ENCODE peak calls at places on chromosomes 2 and 18, in four cellular contexts. H is adrenal gland, O is prostate gland, U is gastrocnemius medialis. L is an unnamed sample.

GRCh38 chr2:102514061-102514785 is 41.2 kb downstream of the SLC9A4 start:
- DNase-seq in H (no peak), O (no peak), U (peak), L (peak)

GRCh38 chr2:202038471-202039277 is 5.0 kb downstream of the FZD7 start:
- DNase-seq in H (no peak), O (peak), U (peak), L (no peak)

GRCh38 chr2:114113527-114113926 is 223.6 kb downstream of the ACTR3 start:
- DNase-seq in H (no peak), O (no peak), U (no peak), L (no peak)

GRCh38 chr2:79016315-79016714 is 9.2 kb upstream of the REG3G start:
- DNase-seq in H (no peak), O (no peak), U (no peak), L (no peak)

GRCh38 chr2:36731941-36732700 is 35.6 kb downstream of the VIT start:
- DNase-seq in H (no peak), O (no peak), U (no peak), L (no peak)

GRCh38 chr18:48771641-48772380 is 179.0 kb downstream of the SMAD7 start:
- DNase-seq in H (peak), O (peak), U (peak), L (no peak)

GRCh38 chr18:37297106-37297505 is 268.5 kb downstream of the CELF4 start:
- DNase-seq in H (no peak), O (no peak), U (no peak), L (no peak)

GRCh38 chr2:23286765-23287155 is 98.2 kb upstream of the KLHL29 start:
- DNase-seq in H (peak), O (no peak), U (peak), L (peak)

GRCh38 chr2:217445726-217446125 is 557.1 kb downstream of the TNS1 start:
- DNase-seq in H (no peak), O (no peak), U (no peak), L (no peak)

GRCh38 chr2:65737452-65738011 is 305.1 kb upstream of the SPRED2 start:
- DNase-seq in H (no peak), O (no peak), U (no peak), L (no peak)
- TF ChIP-seq POLR2A in H (no peak), O (no peak), U (no peak), L (no peak)

DNA sequence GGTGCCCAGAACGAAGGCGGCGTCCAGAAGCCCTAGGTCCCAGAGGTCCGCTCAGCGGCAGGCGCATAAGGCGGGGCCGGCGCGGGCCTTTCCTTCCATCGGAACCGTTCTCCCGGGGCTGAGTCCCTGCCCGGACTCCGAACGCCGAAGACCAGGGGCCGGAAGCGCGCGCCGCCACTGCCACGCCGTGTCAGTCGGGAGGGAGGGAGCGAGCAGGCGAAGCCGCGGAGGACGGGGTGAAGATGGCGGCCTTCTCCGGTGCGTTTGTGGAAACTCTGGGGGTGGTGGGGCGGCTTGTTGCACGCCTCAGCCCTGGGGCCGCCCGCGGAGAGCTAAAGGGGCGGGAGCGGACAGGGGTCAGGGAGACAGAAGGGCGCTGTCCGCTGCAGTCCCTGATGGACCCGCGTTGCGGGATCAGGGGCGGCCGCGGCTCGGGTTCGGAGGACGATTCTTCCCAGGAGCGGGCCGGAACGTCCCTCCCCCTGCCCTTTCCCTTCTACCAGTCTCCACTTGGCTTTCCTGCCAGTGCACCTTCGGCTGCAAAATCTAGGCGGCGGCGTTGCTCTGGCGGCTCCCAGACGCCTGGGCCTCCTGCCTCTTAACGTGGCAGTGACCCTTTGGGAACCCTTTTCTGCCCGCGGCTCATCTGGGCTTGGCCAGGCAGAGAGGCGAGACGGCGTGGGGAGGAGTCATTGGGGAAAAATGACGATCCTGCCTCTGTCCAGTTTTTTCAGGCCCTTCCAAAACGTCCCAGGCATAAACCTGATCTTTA is at the start of gene DDX1:
- DNase-seq in H (peak), O (peak), U (peak), L (peak)
- TF ChIP-seq POLR2A in H (peak), O (peak), U (peak), L (no peak)

DNA sequence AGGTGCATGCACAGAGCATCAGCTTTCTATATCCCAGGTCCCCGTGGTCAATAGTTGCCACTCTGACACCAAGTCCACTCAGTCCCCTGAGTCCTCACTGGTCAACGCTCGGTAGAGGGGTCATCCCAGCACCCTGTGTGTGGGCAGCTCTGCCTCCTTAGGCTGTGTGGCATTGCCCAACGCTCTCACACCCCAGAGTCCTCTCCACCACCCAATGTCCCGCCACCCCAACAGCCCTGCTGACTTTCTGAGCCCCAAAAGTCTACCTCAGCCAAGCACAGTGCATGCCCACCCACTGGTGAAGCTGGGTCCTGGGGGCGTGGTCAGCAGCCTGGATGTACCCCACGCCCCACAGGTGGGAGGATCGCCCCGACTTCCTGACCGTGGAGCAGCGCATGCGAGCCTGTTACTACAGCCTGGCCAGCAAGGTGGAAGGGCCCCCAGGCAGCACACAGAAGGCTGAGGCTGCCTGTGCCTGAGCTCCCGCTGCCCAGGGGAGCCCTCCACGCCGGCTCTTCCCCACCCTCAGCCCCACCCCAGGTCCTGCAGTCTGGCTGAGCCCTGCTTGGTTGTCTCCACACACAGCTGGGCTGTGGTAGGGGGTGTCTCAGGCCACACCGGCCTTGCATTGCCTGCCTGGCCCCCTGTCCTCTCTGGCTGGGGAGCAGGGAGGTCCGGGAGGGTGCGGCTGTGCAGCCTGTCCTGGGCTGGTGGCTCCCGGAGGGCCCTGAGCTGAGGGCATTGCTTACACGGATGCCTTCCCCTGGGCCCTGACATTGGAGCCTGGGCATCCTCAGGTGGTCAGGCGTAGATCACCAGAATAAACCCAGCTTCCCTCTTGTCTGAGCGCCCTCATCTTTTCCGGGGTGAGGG is 25.9 kb downstream of the ZAP70 start:
- DNase-seq in H (no peak), O (no peak), U (no peak), L (peak)
- TF ChIP-seq POLR2A in H (no peak), O (no peak), U (no peak), L (no peak)

DNA sequence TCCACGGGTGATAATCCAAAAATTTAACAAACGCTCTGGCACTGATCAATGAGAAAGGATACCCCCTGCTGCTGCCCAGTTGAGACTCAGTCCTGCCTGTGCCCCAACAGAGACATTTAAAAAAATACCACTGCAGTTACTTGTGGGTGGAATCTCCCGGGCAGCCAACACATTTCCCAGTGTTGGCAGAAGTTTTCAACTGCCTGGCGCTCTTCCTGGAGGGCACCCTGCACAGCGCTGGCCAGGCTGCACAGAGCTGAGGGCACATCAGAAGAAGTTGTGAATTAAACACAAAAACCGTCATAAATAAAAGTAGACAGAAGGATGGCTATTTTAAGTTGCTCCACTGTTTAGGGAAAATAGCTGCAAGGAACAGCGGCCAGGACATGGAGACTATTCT is 110.2 kb upstream of the THOC1 start:
- DNase-seq in H (no peak), O (no peak), U (no peak), L (no peak)
- TF ChIP-seq POLR2A in H (no peak), O (no peak), U (no peak), L (no peak)

GRCh38 chr2:160409480-160409879 is 84.1 kb downstream of the RBMS1 start:
- DNase-seq in H (no peak), O (no peak), U (no peak), L (no peak)

GRCh38 chr2:160408205-160408561 is 85.4 kb downstream of the RBMS1 start:
- DNase-seq in H (no peak), O (no peak), U (no peak), L (no peak)

GRCh38 chr2:160408575-160409291 is 84.9 kb downstream of the RBMS1 start:
- DNase-seq in H (no peak), O (no peak), U (no peak), L (no peak)

GRCh38 chr2:160406591-160407392 is 86.8 kb downstream of the RBMS1 start:
- DNase-seq in H (peak), O (peak), U (no peak), L (peak)

DNA sequence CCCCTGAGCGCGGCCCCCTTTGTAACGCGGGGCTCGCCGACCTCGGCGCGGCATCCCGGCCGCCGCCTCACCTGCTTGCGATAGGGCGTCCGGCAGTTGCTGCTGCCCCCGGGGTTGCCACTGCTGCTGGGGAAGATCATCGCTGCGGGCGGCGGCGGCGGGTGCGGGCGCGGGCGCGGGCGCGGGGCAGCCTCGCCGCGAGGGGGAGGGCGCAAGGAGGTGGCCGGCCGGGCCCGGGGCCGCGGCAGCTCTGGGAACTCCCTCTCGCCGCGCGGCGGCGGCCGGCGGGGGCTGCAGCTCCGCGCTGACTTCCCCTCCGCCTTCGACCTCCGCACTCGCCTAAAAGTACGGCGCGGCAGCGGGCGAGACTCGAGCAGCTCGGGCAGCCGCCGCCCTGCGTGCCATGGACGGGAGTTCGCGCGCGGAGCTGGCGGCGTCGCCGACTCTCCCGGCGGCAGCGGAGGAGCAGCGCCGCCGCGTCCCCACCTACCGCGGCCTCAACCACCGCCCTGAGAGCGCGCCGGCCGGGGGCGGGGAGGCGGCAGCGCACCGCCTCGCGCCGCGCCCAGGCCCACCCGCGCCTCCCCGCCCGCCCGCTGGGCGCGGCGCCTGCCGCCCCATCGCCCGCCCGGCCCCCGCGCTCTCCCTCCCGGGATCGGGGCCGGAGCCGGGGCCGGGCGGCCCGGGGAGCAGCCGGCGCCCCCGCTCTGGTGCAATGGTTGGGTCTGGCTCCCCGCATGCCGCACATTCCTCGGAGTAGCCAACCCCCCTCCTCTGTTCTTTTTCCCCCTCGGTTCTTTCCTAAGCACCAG is 86.0 kb downstream of the RBMS1 start:
- DNase-seq in H (peak), O (peak), U (peak), L (peak)
- TF ChIP-seq POLR2A in H (peak), O (peak), U (peak), L (no peak)

GRCh38 chr2:138503087-138503442 is 1.5 kb downstream of the SPOPL start:
- DNase-seq in H (no peak), O (no peak), U (no peak), L (no peak)

GRCh38 chr2:138501427-138502252 is at the start of gene SPOPL:
- DNase-seq in H (peak), O (peak), U (peak), L (peak)

GRCh38 chr2:138504092-138504491 is 2.5 kb downstream of the SPOPL start:
- DNase-seq in H (no peak), O (no peak), U (no peak), L (no peak)

GRCh38 chr2:138503652-138504051 is 2.1 kb downstream of the SPOPL start:
- DNase-seq in H (no peak), O (no peak), U (no peak), L (no peak)

GRCh38 chr2:138502253-138503086 is 900 bp downstream of the SPOPL start:
- DNase-seq in H (no peak), O (peak), U (no peak), L (no peak)
- TF ChIP-seq POLR2A in H (no peak), O (no peak), U (no peak), L (no peak)

GRCh38 chr2:191008286-191008685 is 5.7 kb downstream of the STAT1 start:
- DNase-seq in H (no peak), O (no peak), U (no peak), L (no peak)

GRCh38 chr2:191006297-191006696 is 7.7 kb downstream of the STAT1 start:
- DNase-seq in H (no peak), O (no peak), U (no peak), L (no peak)

GRCh38 chr2:191003405-191004309 is 10.3 kb downstream of the STAT1 start:
- DNase-seq in H (no peak), O (no peak), U (no peak), L (no peak)

GRCh38 chr2:191009541-191010374 is 4.2 kb downstream of the STAT1 start:
- DNase-seq in H (no peak), O (no peak), U (no peak), L (no peak)

DNA sequence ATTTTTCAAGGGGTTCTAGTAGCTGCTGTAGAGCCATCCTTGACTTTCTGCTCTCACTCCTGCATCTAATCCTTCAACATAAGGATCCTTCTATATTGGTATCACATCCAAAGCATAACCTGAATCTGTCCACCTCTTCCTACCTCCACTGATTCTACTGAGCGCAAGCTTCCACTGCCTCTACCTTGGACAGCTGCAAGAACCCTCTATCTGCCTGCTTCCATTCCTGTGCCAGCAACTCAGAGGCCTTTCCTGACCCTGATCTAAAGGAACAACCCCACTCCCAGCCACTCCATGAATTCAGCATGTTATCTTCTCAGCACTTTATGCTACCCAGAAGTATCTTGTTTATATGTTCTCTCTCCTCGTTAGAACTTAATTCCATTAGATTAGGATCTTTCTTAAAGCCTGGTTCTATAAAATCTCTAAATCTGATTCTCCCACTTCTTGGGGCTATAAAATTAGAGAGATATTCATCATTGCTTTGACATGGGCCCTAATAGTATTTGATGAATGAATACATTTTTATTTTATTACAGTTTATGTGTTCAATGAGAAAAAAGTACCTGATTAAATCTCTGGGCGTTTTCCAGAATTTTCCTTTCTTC is 6.9 kb downstream of the STAT1 start:
- DNase-seq in H (no peak), O (no peak), U (no peak), L (no peak)
- TF ChIP-seq POLR2A in H (no peak), O (no peak), U (no peak), L (no peak)

L was measured in lower leg skin.